ENCODE peak calls at places on chromosomes 7 and 10, in nine cellular contexts. M is HCT116, Z is A673, S is GM20000, G is HFF-Myc, O is fibroblast of lung, L is gastrocnemius medialis, N is psoas muscle, K is left lung. C is an unnamed sample.

GRCh38 chr10:104642311-104643022 is 1.4 kb downstream of the SORCS3 start:
- DNase-seq in M (no peak), Z (peak), S (peak), G (no peak), O (no peak), L (no peak), N (no peak), K (no peak), C (no peak)

GRCh38 chr7:36018816-36019484 is 134.1 kb upstream of the EEPD1 start:
- DNase-seq in M (no peak), Z (no peak), S (no peak), G (no peak), O (no peak), L (no peak), N (no peak), K (no peak), C (no peak)

GRCh38 chr10:104340099-104340594 is 1.9 kb upstream of the ITPRIP start:
- DNase-seq in M (no peak), Z (no peak), S (no peak), G (no peak), O (no peak), L (no peak), N (no peak), K (peak), C (no peak)

GRCh38 chr10:77290528-77291155 is 347.0 kb downstream of the KCNMA1 start:
- DNase-seq in M (no peak), Z (no peak), S (no peak), G (no peak), O (peak), L (no peak), N (no peak), K (no peak), C (no peak)

GRCh38 chr7:91636129-91636724 is 244.3 kb downstream of the MTERF1 start:
- DNase-seq in M (peak), Z (peak), S (no peak), G (no peak), O (peak), L (no peak), N (no peak), K (no peak), C (no peak)

GRCh38 chr10:126902157-126902556 is 3.1 kb upstream of the DOCK1 start:
- DNase-seq in M (peak), Z (peak), S (no peak), G (peak), O (peak), L (no peak), N (no peak), K (no peak), C (no peak)

GRCh38 chr10:53765311-53765710 is 992.7 kb upstream of the MBL2 start:
- DNase-seq in M (no peak), Z (no peak), S (no peak), G (no peak), O (peak), L (no peak), N (no peak), K (no peak), C (no peak)

GRCh38 chr10:79376078-79376628 is 28.9 kb downstream of the PPIF start:
- DNase-seq in M (no peak), Z (no peak), S (no peak), G (no peak), O (no peak), L (no peak), N (no peak), K (no peak), C (peak)

GRCh38 chr7:42560866-42561265 is 323.9 kb upstream of the GLI3 start:
- DNase-seq in M (no peak), Z (no peak), S (no peak), G (no peak), O (no peak), L (no peak), N (no peak), K (no peak), C (no peak)

GRCh38 chr10:115141254-115141653 is 48.1 kb downstream of the ATRNL1 start:
- DNase-seq in M (peak), Z (peak), S (no peak), G (no peak), O (peak), L (no peak), N (no peak), K (no peak), C (no peak)

GRCh38 chr7:114026486-114027089 is 107.8 kb upstream of the PPP1R3A start:
- DNase-seq in M (peak), Z (peak), S (peak), G (peak), O (peak), L (no peak), N (no peak), K (no peak), C (peak)

GRCh38 chr7:69166979-69167516 is 431.2 kb upstream of the AUTS2 start:
- DNase-seq in M (no peak), Z (no peak), S (no peak), G (no peak), O (no peak), L (no peak), N (no peak), K (no peak), C (no peak)

GRCh38 chr10:67629461-67629971 is 66.5 kb downstream of the CTNNA3 start:
- DNase-seq in M (no peak), Z (peak), S (no peak), G (peak), O (no peak), L (no peak), N (no peak), K (no peak), C (no peak)

GRCh38 chr7:2807455-2807845 is 36.7 kb downstream of the GNA12 start:
- DNase-seq in M (no peak), Z (no peak), S (no peak), G (no peak), O (peak), L (no peak), N (no peak), K (no peak), C (no peak)

GRCh38 chr10:11701451-11702095 is 40.6 kb upstream of the ECHDC3 start:
- DNase-seq in M (no peak), Z (no peak), S (no peak), G (no peak), O (no peak), L (no peak), N (no peak), K (no peak), C (no peak)

GRCh38 chr7:11620822-11621395 is 211.1 kb downstream of the THSD7A start:
- DNase-seq in M (no peak), Z (no peak), S (no peak), G (no peak), O (no peak), L (no peak), N (no peak), K (no peak), C (no peak)

GRCh38 chr10:4028027-4028471 is 243.0 kb upstream of the KLF6 start:
- DNase-seq in M (no peak), Z (no peak), S (no peak), G (no peak), O (peak), L (no peak), N (no peak), K (no peak), C (no peak)

GRCh38 chr7:23743226-23743625 is 33.2 kb downstream of the STK31 start:
- DNase-seq in M (no peak), Z (no peak), S (no peak), G (no peak), O (no peak), L (no peak), N (no peak), K (no peak), C (no peak)

GRCh38 chr7:51261117-51261835 is 55.3 kb downstream of the COBL start:
- DNase-seq in M (no peak), Z (no peak), S (no peak), G (no peak), O (no peak), L (no peak), N (no peak), K (no peak), C (no peak)

GRCh38 chr10:3080608-3081007 is 13.3 kb downstream of the PFKP start:
- DNase-seq in M (no peak), Z (no peak), S (no peak), G (no peak), O (peak), L (no peak), N (no peak), K (no peak), C (no peak)

GRCh38 chr7:130902755-130903357 is 168.8 kb upstream of the KLF14 start:
- DNase-seq in M (no peak), Z (no peak), S (no peak), G (no peak), O (no peak), L (no peak), N (no peak), K (no peak), C (no peak)

GRCh38 chr10:80473692-80474596 is 19.8 kb downstream of the TSPAN14 start:
- DNase-seq in M (no peak), Z (no peak), S (no peak), G (no peak), O (peak), L (no peak), N (no peak), K (no peak), C (no peak)

GRCh38 chr10:9848278-9848677 is 1169.4 kb upstream of the CELF2 start:
- DNase-seq in M (no peak), Z (no peak), S (no peak), G (no peak), O (no peak), L (no peak), N (no peak), K (no peak), C (no peak)

GRCh38 chr7:103784887-103785286 is 204.6 kb downstream of the RELN start:
- DNase-seq in M (no peak), Z (no peak), S (no peak), G (no peak), O (no peak), L (no peak), N (no peak), K (no peak), C (no peak)

GRCh38 chr10:35208536-35208935 is 81.9 kb downstream of the CREM start:
- DNase-seq in M (no peak), Z (no peak), S (peak), G (no peak), O (no peak), L (peak), N (peak), K (no peak), C (no peak)

GRCh38 chr10:79003183-79004100 is 65.3 kb upstream of the ZMIZ1 start:
- DNase-seq in M (no peak), Z (no peak), S (no peak), G (no peak), O (no peak), L (no peak), N (no peak), K (no peak), C (no peak)

GRCh38 chr7:5549096-5549896 is 125.7 kb upstream of the TNRC18 start:
- DNase-seq in M (peak), Z (peak), S (no peak), G (no peak), O (peak), L (no peak), N (peak), K (peak), C (peak)

GRCh38 chr10:93076871-93077270 is 3.2 kb downstream of the CYP26A1 start:
- DNase-seq in M (no peak), Z (no peak), S (no peak), G (no peak), O (no peak), L (no peak), N (no peak), K (no peak), C (no peak)

GRCh38 chr10:2978111-2978510 is 89.2 kb upstream of the PFKP start:
- DNase-seq in M (peak), Z (peak), S (peak), G (no peak), O (peak), L (no peak), N (no peak), K (no peak), C (no peak)

GRCh38 chr7:146709628-146710027 is 593.0 kb downstream of the CNTNAP2 start:
- DNase-seq in M (no peak), Z (no peak), S (no peak), G (no peak), O (no peak), L (no peak), N (no peak), K (no peak), C (no peak)

GRCh38 chr10:35635576-35635975 is 6.5 kb downstream of the FZD8 start:
- DNase-seq in M (peak), Z (peak), S (peak), G (peak), O (peak), L (no peak), N (no peak), K (no peak), C (no peak)

GRCh38 chr10:80191589-80192270 is 13.6 kb downstream of the ANXA11 start:
- DNase-seq in M (no peak), Z (no peak), S (no peak), G (no peak), O (no peak), L (peak), N (peak), K (peak), C (peak)

GRCh38 chr10:132487241-132488135 is 50.1 kb upstream of the INPP5A start:
- DNase-seq in M (no peak), Z (no peak), S (no peak), G (no peak), O (no peak), L (no peak), N (no peak), K (peak), C (no peak)

GRCh38 chr7:79968249-79968648 is 166.4 kb upstream of the GNAI1 start:
- DNase-seq in M (no peak), Z (no peak), S (no peak), G (no peak), O (no peak), L (no peak), N (no peak), K (no peak), C (no peak)

GRCh38 chr7:12067156-12067831 is 143.8 kb upstream of the TMEM106B start:
- DNase-seq in M (peak), Z (peak), S (peak), G (peak), O (peak), L (no peak), N (no peak), K (no peak), C (peak)

GRCh38 chr10:73837072-73837471 is 25.7 kb upstream of the NDST2 start:
- DNase-seq in M (no peak), Z (no peak), S (no peak), G (no peak), O (peak), L (no peak), N (no peak), K (no peak), C (no peak)

GRCh38 chr10:94407668-94408067 is 5.3 kb downstream of the TBC1D12 start:
- DNase-seq in M (no peak), Z (no peak), S (no peak), G (no peak), O (no peak), L (no peak), N (no peak), K (no peak), C (no peak)

GRCh38 chr10:119423911-119424590 is 118.5 kb downstream of the RGS10 start:
- DNase-seq in M (no peak), Z (no peak), S (no peak), G (no peak), O (no peak), L (no peak), N (no peak), K (no peak), C (no peak)

GRCh38 chr10:119421887-119422684 is 120.4 kb downstream of the RGS10 start:
- DNase-seq in M (no peak), Z (peak), S (no peak), G (no peak), O (peak), L (no peak), N (no peak), K (no peak), C (no peak)

GRCh38 chr10:119423510-119423874 is 119.0 kb downstream of the RGS10 start:
- DNase-seq in M (no peak), Z (no peak), S (no peak), G (no peak), O (no peak), L (no peak), N (no peak), K (no peak), C (no peak)

GRCh38 chr10:119420950-119421875 is 121.3 kb downstream of the RGS10 start:
- DNase-seq in M (no peak), Z (no peak), S (no peak), G (no peak), O (no peak), L (no peak), N (no peak), K (no peak), C (no peak)

GRCh38 chr10:119422685-119423509 is 119.6 kb downstream of the RGS10 start:
- DNase-seq in M (no peak), Z (no peak), S (no peak), G (no peak), O (no peak), L (no peak), N (no peak), K (no peak), C (peak)
- TF ChIP-seq CTCF in M (no peak), Z (no peak), S (no peak), G (no peak), O (no peak), L (no peak), N (no peak), K (no peak), C (no peak)

DNA sequence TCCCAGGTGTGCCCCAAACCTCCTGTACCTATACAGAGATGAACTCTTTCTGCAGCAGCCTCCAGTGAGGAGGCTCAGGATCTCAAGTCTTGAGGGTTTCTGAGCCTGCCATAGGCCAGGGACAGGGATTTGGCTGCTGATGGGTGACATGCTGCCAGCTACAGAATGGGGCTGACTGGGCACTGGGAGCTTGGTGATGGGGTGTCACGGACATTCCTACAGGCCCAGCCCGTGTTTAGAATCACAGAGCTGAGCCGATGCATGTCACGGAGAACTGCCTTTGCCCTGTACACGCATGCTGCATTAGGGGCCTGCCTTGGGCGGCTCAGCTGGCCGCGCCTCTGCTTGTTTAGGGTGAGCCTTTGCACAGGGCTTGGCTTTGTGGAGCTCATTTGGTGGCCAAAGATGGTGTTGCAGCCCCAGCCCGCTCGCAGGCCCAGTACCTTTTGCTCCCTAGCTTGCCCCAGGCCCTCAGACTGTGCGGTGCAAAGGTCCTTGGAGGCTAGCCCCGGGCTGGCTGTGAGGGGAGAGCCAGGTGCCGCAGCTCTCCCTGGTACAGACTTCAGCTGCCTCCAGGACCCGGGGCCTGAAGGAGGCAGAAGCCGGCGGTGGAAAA is 108.4 kb upstream of the BTBD16 start:
- DNase-seq in M (no peak), Z (no peak), S (no peak), G (no peak), O (no peak), L (no peak), N (no peak), K (no peak), C (peak)
- TF ChIP-seq CTCF in M (peak), Z (no peak), S (no peak), G (no peak), O (peak), L (no peak), N (no peak), K (no peak), C (no peak)

DNA sequence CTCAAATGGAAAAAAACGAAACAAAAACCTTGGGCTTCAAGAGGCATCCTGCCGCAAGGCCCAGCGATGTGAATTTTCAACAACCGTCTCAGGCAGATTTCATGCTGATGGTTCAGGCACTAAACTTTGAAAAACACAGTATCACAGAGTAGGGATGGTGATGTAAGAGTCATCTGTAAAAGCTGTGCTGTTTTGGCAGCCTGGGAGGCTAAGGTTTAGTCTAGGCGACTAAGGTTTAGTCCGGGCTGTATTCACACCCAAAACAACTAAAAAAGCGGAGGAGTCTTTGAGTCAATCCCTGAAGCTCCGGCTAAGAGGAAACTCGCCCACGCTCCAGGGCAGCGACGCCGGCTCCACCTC is 406 bp upstream of the MINPP1 start:
- DNase-seq in M (no peak), Z (no peak), S (no peak), G (no peak), O (no peak), L (no peak), N (no peak), K (no peak), C (no peak)
- TF ChIP-seq CTCF in M (no peak), Z (no peak), S (no peak), G (no peak), O (no peak), L (no peak), N (no peak), K (no peak), C (no peak)

GRCh38 chr7:151398446-151399304 is 11.2 kb downstream of the WDR86 start:
- DNase-seq in M (no peak), Z (no peak), S (no peak), G (no peak), O (no peak), L (no peak), N (no peak), K (no peak), C (no peak)
- TF ChIP-seq CTCF in M (no peak), Z (no peak), S (no peak), G (no peak), O (no peak), L (no peak), N (no peak), K (no peak), C (no peak)

GRCh38 chr7:134357486-134357885 is 40.8 kb upstream of the SLC35B4 start:
- DNase-seq in M (no peak), Z (no peak), S (no peak), G (no peak), O (no peak), L (no peak), N (no peak), K (no peak), C (no peak)
- TF ChIP-seq CTCF in M (peak), Z (no peak), S (no peak), G (no peak), O (peak), L (no peak), N (no peak), K (no peak), C (no peak)

GRCh38 chr7:134669845-134670373 is 23.3 kb downstream of the BPGM start:
- DNase-seq in M (peak), Z (peak), S (no peak), G (peak), O (peak), L (no peak), N (peak), K (no peak), C (peak)
- TF ChIP-seq CTCF in M (no peak), Z (no peak), S (no peak), G (no peak), O (no peak), L (no peak), N (no peak), K (no peak), C (no peak)

GRCh38 chr7:96224682-96225081 is 97.2 kb downstream of the SLC25A13 start:
- DNase-seq in M (no peak), Z (peak), S (peak), G (no peak), O (no peak), L (no peak), N (no peak), K (no peak), C (no peak)
- TF ChIP-seq CTCF in M (peak), Z (peak), S (no peak), G (peak), O (peak), L (no peak), N (peak), K (no peak), C (no peak)

GRCh38 chr10:102604379-102604960 is 39.8 kb upstream of the TRIM8 start:
- DNase-seq in M (peak), Z (peak), S (no peak), G (no peak), O (peak), L (no peak), N (no peak), K (no peak), C (no peak)
- TF ChIP-seq CTCF in M (no peak), Z (no peak), S (no peak), G (no peak), O (no peak), L (no peak), N (no peak), K (no peak), C (no peak)

GRCh38 chr10:32189400-32190084 is 133.3 kb upstream of the KIF5B start:
- DNase-seq in M (peak), Z (peak), S (no peak), G (no peak), O (peak), L (no peak), N (no peak), K (no peak), C (no peak)
- TF ChIP-seq CTCF in M (peak), Z (no peak), S (no peak), G (no peak), O (peak), L (no peak), N (no peak), K (no peak), C (peak)

C was measured in mucosa of descending colon.